ENCODE peak calls at places on chromosomes 12 and 14, in nine cellular contexts. X, C, R, J, V, W, F, P and L are unnamed samples.

GRCh38 chr12:94909609-94910008 is 93.9 kb downstream of the NDUFA12 start:
- DNase-seq in X (no peak), C (no peak), R (no peak), J (peak; percentile 11), V (no peak), W (no peak), F (no peak), P (no peak), L (no peak)

GRCh38 chr14:28102814-28103213 is 663.8 kb upstream of the FOXG1 start:
- DNase-seq in X (no peak), C (no peak), R (no peak), J (no peak), V (no peak), W (no peak), F (no peak), P (no peak), L (no peak)

GRCh38 chr12:45852508-45852907 is 123.0 kb downstream of the ARID2 start:
- DNase-seq in X (no peak), C (no peak), R (peak; percentile 50), J (no peak), V (no peak), W (no peak), F (no peak), P (no peak), L (no peak)

GRCh38 chr14:51333299-51333698 is 93.3 kb downstream of the TMX1 start:
- DNase-seq in X (no peak), C (no peak), R (no peak), J (no peak), V (no peak), W (no peak), F (no peak), P (no peak), L (no peak)

GRCh38 chr14:105090493-105091334 is 25.5 kb upstream of the GPR132 start:
- DNase-seq in X (peak; percentile 88), C (no peak), R (peak; percentile 84), J (peak; percentile 91), V (peak; percentile 84), W (peak; percentile 54), F (peak; percentile 82), P (peak; percentile 90), L (peak; percentile 65)

GRCh38 chr12:4273651-4274395 is at the start of gene CCND2:
- DNase-seq in X (peak; percentile 96), C (no peak), R (peak; percentile 93), J (peak; percentile 92), V (peak; percentile 93), W (peak; percentile 51), F (no peak), P (peak; percentile 89), L (no peak)

GRCh38 chr12:45357547-45358417 is 141.9 kb downstream of the ANO6 start:
- DNase-seq in X (peak; percentile 87), C (no peak), R (peak; percentile 50), J (no peak), V (no peak), W (no peak), F (no peak), P (no peak), L (no peak)

GRCh38 chr14:26621366-26621765 is 23.5 kb upstream of the NOVA1 start:
- DNase-seq in X (no peak), C (no peak), R (no peak), J (no peak), V (no peak), W (no peak), F (no peak), P (no peak), L (no peak)

GRCh38 chr14:91280129-91280528 is 35.6 kb upstream of the GPR68 start:
- DNase-seq in X (no peak), C (no peak), R (no peak), J (no peak), V (no peak), W (no peak), F (peak; percentile 83), P (no peak), L (no peak)

GRCh38 chr12:101850199-101850598 is 19.4 kb upstream of the GNPTAB start:
- DNase-seq in X (no peak), C (no peak), R (no peak), J (no peak), V (peak; percentile 39), W (no peak), F (peak; percentile 34), P (no peak), L (no peak)

GRCh38 chr14:65849096-65849495 is 436.6 kb downstream of the FUT8 start:
- DNase-seq in X (no peak), C (no peak), R (no peak), J (no peak), V (no peak), W (no peak), F (no peak), P (no peak), L (no peak)

GRCh38 chr12:102631274-102631673 is 150.9 kb upstream of the IGF1 start:
- DNase-seq in X (no peak), C (peak; percentile 18), R (no peak), J (no peak), V (no peak), W (peak; percentile 83), F (no peak), P (no peak), L (no peak)

GRCh38 chr14:21267886-21268611 is 1.2 kb downstream of the HNRNPC start:
- DNase-seq in X (no peak), C (no peak), R (no peak), J (no peak), V (no peak), W (no peak), F (peak; percentile 22), P (no peak), L (no peak)

GRCh38 chr12:111409403-111410228 is 3.9 kb downstream of the SH2B3 start:
- DNase-seq in X (peak; percentile 87), C (no peak), R (peak; percentile 84), J (no peak), V (peak; percentile 58), W (peak; percentile 68), F (peak; percentile 37), P (peak; percentile 67), L (no peak)

GRCh38 chr14:54676822-54677708 is 110.1 kb downstream of the SAMD4A start:
- DNase-seq in X (peak; percentile 87), C (peak; percentile 79), R (peak; percentile 39), J (peak; percentile 78), V (no peak), W (peak; percentile 92), F (no peak), P (no peak), L (no peak)

GRCh38 chr14:63174760-63175191 is 29.5 kb upstream of the RHOJ start:
- DNase-seq in X (no peak), C (peak; percentile 34), R (peak; percentile 24), J (peak; percentile 75), V (no peak), W (peak; percentile 80), F (peak; percentile 32), P (no peak), L (no peak)

GRCh38 chr12:86249856-86250255 is 6.3 kb downstream of the MGAT4C start:
- DNase-seq in X (no peak), C (peak; percentile 16), R (no peak), J (no peak), V (no peak), W (peak; percentile 78), F (no peak), P (no peak), L (no peak)

GRCh38 chr14:65422093-65422834 is 9.7 kb downstream of the FUT8 start:
- DNase-seq in X (no peak), C (no peak), R (no peak), J (no peak), V (no peak), W (peak; percentile 14), F (no peak), P (no peak), L (no peak)

GRCh38 chr14:77372304-77372841 is 4.5 kb downstream of the TMED8 start:
- DNase-seq in X (no peak), C (peak; percentile 51), R (no peak), J (peak; percentile 69), V (no peak), W (peak; percentile 20), F (peak; percentile 84), P (no peak), L (no peak)

GRCh38 chr14:77580477-77580876 is 36.0 kb downstream of the SPTLC2 start:
- DNase-seq in X (no peak), C (no peak), R (no peak), J (no peak), V (no peak), W (no peak), F (no peak), P (no peak), L (no peak)

DNA sequence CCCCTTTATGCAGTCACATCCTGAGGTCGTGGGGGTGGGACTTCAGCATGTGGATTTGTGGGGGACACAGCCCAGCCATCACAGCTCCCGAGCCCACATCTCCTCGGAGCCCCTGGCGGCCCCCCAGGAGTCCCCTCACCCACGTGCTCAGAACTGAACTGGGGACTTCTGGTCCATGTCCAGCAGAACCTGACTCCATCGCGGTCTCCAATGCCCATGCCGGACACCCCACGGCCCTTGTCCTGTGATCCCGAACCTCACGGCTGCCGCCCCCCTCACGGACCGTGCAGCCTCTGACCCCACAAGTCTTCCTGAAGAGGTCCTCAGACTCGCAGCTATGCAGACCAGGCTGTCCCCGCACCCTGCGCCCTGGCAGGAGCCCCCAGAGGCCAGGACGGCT is 13.5 kb upstream of the FBRSL1 start:
- DNase-seq in X (no peak), C (no peak), R (no peak), J (no peak), V (no peak), W (no peak), F (no peak), P (no peak), L (no peak)
- H3K27ac ChIP-seq in X (no peak overlapping the region), C (no peak overlapping the region), R (no peak overlapping the region), J (no peak overlapping the region), V (peak overlapping the region; percentile 32), W (no peak overlapping the region), F (no peak overlapping the region), P (no peak overlapping the region), L (no peak overlapping the region)

DNA sequence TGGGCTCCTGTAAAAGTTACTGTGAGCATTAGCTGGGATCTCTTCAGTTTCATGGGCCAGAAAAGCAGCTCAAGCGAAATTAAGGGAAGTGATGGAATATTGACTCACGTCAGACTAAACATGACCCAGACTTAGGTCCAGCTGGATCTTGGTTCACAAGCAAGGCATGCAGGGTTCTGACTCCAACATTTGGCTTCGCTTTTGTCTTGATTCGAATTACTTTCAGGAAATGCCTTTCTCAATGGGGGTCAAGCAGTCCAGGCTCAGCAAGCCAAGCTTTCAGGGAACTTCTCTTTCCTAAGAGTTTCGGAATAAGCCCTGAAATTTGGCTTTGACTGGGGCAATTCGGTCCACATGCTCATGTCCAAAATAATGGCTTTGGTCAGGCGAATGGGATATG is 678.7 kb upstream of the TMEM132C start:
- DNase-seq in X (no peak), C (peak; percentile 51), R (no peak), J (peak; percentile 38), V (no peak), W (peak; percentile 93), F (no peak), P (no peak), L (no peak)
- H3K27ac ChIP-seq in X (no peak overlapping the region), C (no peak overlapping the region), R (no peak overlapping the region), J (no peak overlapping the region), V (no peak overlapping the region), W (peak overlapping the region; percentile 83), F (no peak overlapping the region), P (no peak overlapping the region), L (no peak overlapping the region)

GRCh38 chr12:56941299-56942017 is 7.2 kb upstream of the SDR9C7 start:
- DNase-seq in X (no peak), C (no peak), R (no peak), J (no peak), V (peak; percentile 51), W (peak; percentile 29), F (no peak), P (no peak), L (no peak)
- H3K27ac ChIP-seq in X (no peak overlapping the region), C (peak overlapping the region; percentile 39), R (peak overlapping the region; percentile 25), J (no peak overlapping the region), V (peak overlapping the region; percentile 52), W (no peak overlapping the region), F (no peak overlapping the region), P (no peak overlapping the region), L (no peak overlapping the region)

GRCh38 chr12:113238309-113238708 is 17.0 kb downstream of the TPCN1 start:
- DNase-seq in X (peak; percentile 57), C (no peak), R (no peak), J (no peak), V (no peak), W (no peak), F (no peak), P (no peak), L (no peak)
- H3K27ac ChIP-seq in X (peak overlapping the region; percentile 77), C (no peak overlapping the region), R (peak overlapping the region; percentile 72), J (no peak overlapping the region), V (no peak overlapping the region), W (no peak overlapping the region), F (no peak overlapping the region), P (peak overlapping the region; percentile 67), L (no peak overlapping the region)